ENCODE peak calls at places on chromosomes 2 and 18, in five cellular contexts. One of them, this sample, is unnamed.

GRCh38 chr2:144198116-144198515 is 321.8 kb downstream of the ZEB2 start:
- DNase-seq in SK-N-SH: no peak
- DNase-seq in A549: no peak
- DNase-seq in K562: no peak
- DNase-seq in GM12878: no peak
- DNase-seq in this sample: peak

GRCh38 chr2:100861340-100861739 is 41.4 kb downstream of the NPAS2 start:
- DNase-seq in SK-N-SH: no peak
- DNase-seq in A549: no peak
- DNase-seq in K562: no peak
- DNase-seq in GM12878: no peak
- DNase-seq in this sample: no peak

GRCh38 chr2:227125506-227125905 is 38.5 kb downstream of the COL4A4 start:
- DNase-seq in SK-N-SH: peak
- DNase-seq in A549: no peak
- DNase-seq in K562: peak
- DNase-seq in GM12878: no peak
- DNase-seq in this sample: no peak

GRCh38 chr2:138504546-138505239 is 3.1 kb downstream of the SPOPL start:
- DNase-seq in SK-N-SH: no peak
- DNase-seq in A549: no peak
- DNase-seq in K562: no peak
- DNase-seq in GM12878: no peak
- DNase-seq in this sample: no peak

GRCh38 chr2:107137711-107138110 is 251.7 kb upstream of the ST6GAL2 start:
- DNase-seq in SK-N-SH: no peak
- DNase-seq in A549: no peak
- DNase-seq in K562: no peak
- DNase-seq in GM12878: no peak
- DNase-seq in this sample: no peak

GRCh38 chr2:145066151-145066661 is 546.3 kb upstream of the ZEB2 start:
- DNase-seq in SK-N-SH: no peak
- DNase-seq in A549: no peak
- DNase-seq in K562: no peak
- DNase-seq in GM12878: no peak
- DNase-seq in this sample: peak

GRCh38 chr2:12227941-12228608 is 481.6 kb downstream of the LPIN1 start:
- DNase-seq in SK-N-SH: no peak
- DNase-seq in A549: no peak
- DNase-seq in K562: no peak
- DNase-seq in GM12878: no peak
- DNase-seq in this sample: peak

GRCh38 chr2:241673797-241674725 is 12.6 kb downstream of the DTYMK start:
- DNase-seq in SK-N-SH: peak
- DNase-seq in A549: peak
- DNase-seq in K562: peak
- DNase-seq in GM12878: no peak
- DNase-seq in this sample: no peak

GRCh38 chr18:657311-657997 is at the start of gene TYMS:
- DNase-seq in SK-N-SH: peak
- DNase-seq in A549: peak
- DNase-seq in K562: peak
- DNase-seq in GM12878: no peak
- DNase-seq in this sample: peak

GRCh38 chr2:69589973-69590652 is 53.4 kb downstream of the AAK1 start:
- DNase-seq in SK-N-SH: no peak
- DNase-seq in A549: no peak
- DNase-seq in K562: peak
- DNase-seq in GM12878: no peak
- DNase-seq in this sample: peak

GRCh38 chr2:178884440-178884839 is 77.2 kb upstream of the TTN start:
- DNase-seq in SK-N-SH: no peak
- DNase-seq in A549: no peak
- DNase-seq in K562: no peak
- DNase-seq in GM12878: no peak
- DNase-seq in this sample: no peak

GRCh38 chr2:16727256-16727655 is 61.6 kb upstream of the CYRIA start:
- DNase-seq in SK-N-SH: no peak
- DNase-seq in A549: no peak
- DNase-seq in K562: no peak
- DNase-seq in GM12878: no peak
- DNase-seq in this sample: peak

GRCh38 chr18:11986061-11986460 is 4.8 kb downstream of the IMPA2 start:
- DNase-seq in SK-N-SH: no peak
- DNase-seq in A549: no peak
- DNase-seq in K562: no peak
- DNase-seq in GM12878: no peak
- DNase-seq in this sample: no peak

GRCh38 chr2:240437861-240438809 is 2.7 kb downstream of the GPC1 start:
- DNase-seq in SK-N-SH: peak
- DNase-seq in A549: peak
- DNase-seq in K562: peak
- DNase-seq in GM12878: no peak
- DNase-seq in this sample: peak

GRCh38 chr18:48729421-48729820 is 190.6 kb downstream of the CTIF start:
- DNase-seq in SK-N-SH: no peak
- DNase-seq in A549: no peak
- DNase-seq in K562: no peak
- DNase-seq in GM12878: no peak
- DNase-seq in this sample: peak
- TF ChIP-seq RCOR1 in SK-N-SH: no peak
- TF ChIP-seq RCOR1 in A549: no peak
- TF ChIP-seq RCOR1 in K562: no peak
- TF ChIP-seq RCOR1 in GM12878: no peak
- TF ChIP-seq RCOR1 in this sample: no peak

DNA sequence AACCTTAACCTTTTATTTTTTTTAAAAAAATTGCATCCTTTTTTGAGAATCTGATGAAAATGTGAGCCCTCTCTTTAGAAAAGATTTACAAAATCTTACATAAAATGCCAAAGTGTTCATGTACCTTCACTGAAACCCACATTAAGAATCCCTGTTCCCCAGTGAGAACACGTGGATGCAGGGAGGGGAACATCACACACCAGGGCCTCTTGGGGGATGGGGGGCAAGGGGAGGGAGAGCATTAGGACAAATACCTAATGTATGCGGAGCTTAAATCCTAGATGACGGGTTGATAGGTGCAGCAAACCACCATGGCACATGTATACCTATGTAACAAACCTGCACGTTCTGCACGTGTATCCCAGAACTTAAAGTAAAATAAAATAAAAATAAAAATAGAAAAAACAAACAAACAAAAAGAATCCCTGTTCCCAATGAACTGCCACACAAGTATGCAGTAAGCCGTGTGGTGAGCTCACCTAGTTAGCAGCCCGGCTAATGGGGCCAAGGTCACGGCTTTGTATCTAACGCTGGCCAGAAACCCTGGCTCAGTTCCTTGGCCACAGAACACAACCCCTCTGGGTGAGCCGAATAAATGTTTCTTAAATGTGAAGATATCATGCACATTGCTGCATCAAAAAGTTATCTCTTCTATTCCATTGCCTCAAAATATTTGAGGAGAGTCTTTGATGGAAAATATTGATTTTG is 41.4 kb downstream of the CHST9 start:
- DNase-seq in SK-N-SH: no peak
- DNase-seq in A549: no peak
- DNase-seq in K562: no peak
- DNase-seq in GM12878: no peak
- DNase-seq in this sample: no peak
- TF ChIP-seq RCOR1 in SK-N-SH: no peak
- TF ChIP-seq RCOR1 in A549: no peak
- TF ChIP-seq RCOR1 in K562: no peak
- TF ChIP-seq RCOR1 in GM12878: no peak
- TF ChIP-seq RCOR1 in this sample: no peak

GRCh38 chr2:239227661-239228371 is 173.0 kb downstream of the HDAC4 start:
- DNase-seq in SK-N-SH: peak
- DNase-seq in A549: no peak
- DNase-seq in K562: no peak
- DNase-seq in GM12878: no peak
- DNase-seq in this sample: peak
- TF ChIP-seq RCOR1 in SK-N-SH: peak
- TF ChIP-seq RCOR1 in A549: no peak
- TF ChIP-seq RCOR1 in K562: no peak
- TF ChIP-seq RCOR1 in GM12878: no peak
- TF ChIP-seq RCOR1 in this sample: no peak

GRCh38 chr18:50453014-50453680 is 78.3 kb downstream of the SKA1 start:
- DNase-seq in SK-N-SH: no peak
- DNase-seq in A549: no peak
- DNase-seq in K562: no peak
- DNase-seq in GM12878: no peak
- DNase-seq in this sample: no peak

GRCh38 chr18:50453732-50454131 is 78.9 kb downstream of the SKA1 start:
- DNase-seq in SK-N-SH: no peak
- DNase-seq in A549: no peak
- DNase-seq in K562: no peak
- DNase-seq in GM12878: no peak
- DNase-seq in this sample: no peak

GRCh38 chr18:50456285-50456684 is 81.4 kb downstream of the SKA1 start:
- DNase-seq in SK-N-SH: no peak
- DNase-seq in A549: no peak
- DNase-seq in K562: no peak
- DNase-seq in GM12878: no peak
- DNase-seq in this sample: no peak

GRCh38 chr18:50457639-50458038 is 82.8 kb downstream of the SKA1 start:
- DNase-seq in SK-N-SH: no peak
- DNase-seq in A549: no peak
- DNase-seq in K562: no peak
- DNase-seq in GM12878: no peak
- DNase-seq in this sample: no peak

DNA sequence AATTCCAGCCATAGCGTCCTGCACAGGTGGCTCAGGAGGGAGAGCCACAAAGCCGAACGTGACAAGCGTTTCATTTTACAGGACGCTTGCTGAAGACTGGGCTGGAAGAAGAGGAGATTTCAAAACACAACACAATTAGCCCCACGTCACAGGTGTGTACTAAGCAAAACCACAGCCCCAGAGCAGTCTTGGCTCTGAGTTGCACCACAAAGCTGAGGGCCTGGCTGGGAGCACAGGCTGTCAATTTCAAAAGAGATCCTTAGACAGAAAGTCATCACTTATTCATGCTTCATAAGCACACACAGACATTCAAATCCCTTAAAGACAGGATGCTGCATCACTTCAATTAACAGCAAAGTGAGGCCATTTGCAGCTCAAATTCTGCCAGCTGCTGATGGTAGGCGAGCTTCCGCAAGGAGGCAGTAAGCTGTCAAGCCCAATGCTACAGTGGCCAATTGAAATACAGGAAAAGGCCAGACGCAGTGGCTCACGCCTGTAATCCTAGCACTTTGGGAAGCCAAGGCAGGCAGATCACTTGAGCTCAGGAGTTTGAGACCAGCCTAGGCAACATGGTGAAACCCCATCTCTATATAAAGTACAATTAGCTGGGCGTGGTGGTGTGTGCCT is 79.6 kb downstream of the SKA1 start:
- DNase-seq in SK-N-SH: no peak
- DNase-seq in A549: no peak
- DNase-seq in K562: peak
- DNase-seq in GM12878: no peak
- DNase-seq in this sample: no peak
- TF ChIP-seq RCOR1 in SK-N-SH: no peak
- TF ChIP-seq RCOR1 in A549: no peak
- TF ChIP-seq RCOR1 in K562: no peak
- TF ChIP-seq RCOR1 in GM12878: no peak
- TF ChIP-seq RCOR1 in this sample: no peak

GRCh38 chr18:30687501-30687900 is 355.0 kb downstream of the DSC3 start:
- DNase-seq in SK-N-SH: no peak
- DNase-seq in A549: no peak
- DNase-seq in K562: no peak
- DNase-seq in GM12878: no peak
- DNase-seq in this sample: no peak
- TF ChIP-seq RCOR1 in SK-N-SH: no peak
- TF ChIP-seq RCOR1 in A549: no peak
- TF ChIP-seq RCOR1 in K562: no peak
- TF ChIP-seq RCOR1 in GM12878: no peak
- TF ChIP-seq RCOR1 in this sample: no peak

DNA sequence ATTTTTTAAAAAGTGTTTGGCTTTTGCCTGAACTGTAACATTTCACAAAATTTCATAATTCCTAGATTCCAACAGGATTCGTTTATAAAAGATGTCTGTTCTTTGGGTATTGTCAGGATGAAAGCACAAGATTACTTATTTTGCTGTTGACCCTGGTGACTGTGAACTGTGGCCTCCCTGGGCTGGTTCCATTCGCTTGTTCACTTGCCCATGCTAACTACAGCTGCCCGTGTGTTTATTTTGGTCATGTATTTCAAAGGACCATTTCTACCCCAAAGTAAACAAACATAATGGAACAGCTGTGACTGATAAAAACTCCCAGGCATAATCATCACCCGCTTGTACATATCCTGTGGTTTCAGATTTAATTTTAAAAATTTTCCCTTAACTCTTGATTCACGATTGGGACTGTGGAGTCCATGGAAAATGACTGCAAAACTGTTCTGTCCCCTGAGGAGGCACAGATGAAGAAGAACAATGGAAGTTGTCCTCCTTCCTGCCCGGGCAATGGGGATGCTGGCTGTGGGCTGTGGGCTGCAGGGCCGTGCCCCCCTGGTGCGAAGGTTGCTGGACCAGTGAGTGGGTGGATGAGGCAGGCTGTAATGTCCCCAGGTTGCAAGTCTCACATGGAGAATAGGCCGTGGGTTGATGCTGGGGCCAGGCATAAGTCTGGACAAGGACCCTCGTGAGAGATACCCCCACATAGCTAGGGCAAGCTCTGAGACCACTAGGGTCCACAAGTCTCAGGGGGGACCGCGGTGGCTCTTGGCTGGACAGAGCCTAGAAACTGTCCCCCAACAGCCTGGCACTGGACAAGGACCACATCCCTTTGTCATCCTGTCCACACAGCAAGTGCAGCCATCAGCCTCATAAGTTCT is 28.9 kb upstream of the HDAC4 start:
- DNase-seq in SK-N-SH: no peak
- DNase-seq in A549: no peak
- DNase-seq in K562: no peak
- DNase-seq in GM12878: no peak
- DNase-seq in this sample: peak
- TF ChIP-seq RCOR1 in SK-N-SH: no peak
- TF ChIP-seq RCOR1 in A549: no peak
- TF ChIP-seq RCOR1 in K562: no peak
- TF ChIP-seq RCOR1 in GM12878: no peak
- TF ChIP-seq RCOR1 in this sample: no peak

DNA sequence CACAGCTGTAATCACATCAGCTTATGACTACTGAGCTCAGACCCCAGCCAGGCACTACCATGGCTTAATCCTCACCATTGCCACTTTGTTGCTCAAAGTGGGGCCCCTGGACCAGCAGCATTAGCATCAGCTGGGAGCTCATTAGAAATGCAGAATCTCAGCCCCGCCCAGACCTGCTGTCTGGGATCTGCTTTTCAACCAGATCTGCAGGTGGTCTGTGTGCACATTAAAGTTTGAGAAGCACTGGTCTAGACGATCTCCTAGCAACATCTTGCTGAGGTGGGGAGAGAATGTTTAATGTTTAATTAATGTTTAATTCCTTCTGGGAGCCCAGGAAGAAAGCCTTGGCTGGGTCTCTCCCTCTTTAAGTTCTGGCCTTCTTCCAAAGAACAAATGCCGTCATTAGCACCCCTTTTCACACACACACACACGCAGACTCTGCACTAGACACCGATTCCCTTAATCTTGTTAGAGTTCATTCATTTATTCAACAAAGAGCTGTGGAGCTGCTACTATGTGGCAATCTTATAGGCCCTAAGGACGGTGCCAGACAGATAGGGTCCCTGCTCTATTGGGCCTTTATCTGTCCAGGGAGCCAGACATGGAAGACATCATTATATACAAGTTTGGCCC is 53.7 kb downstream of the EDAR start:
- DNase-seq in SK-N-SH: no peak
- DNase-seq in A549: no peak
- DNase-seq in K562: no peak
- DNase-seq in GM12878: no peak
- DNase-seq in this sample: no peak
- TF ChIP-seq RCOR1 in SK-N-SH: no peak
- TF ChIP-seq RCOR1 in A549: no peak
- TF ChIP-seq RCOR1 in K562: no peak
- TF ChIP-seq RCOR1 in GM12878: no peak
- TF ChIP-seq RCOR1 in this sample: no peak

This sample was measured in IMR-90.